ENCODE peak calls at places on chromosomes 3 and 15, in ten cellular contexts. R, K, O, H, W, J, X, Y, Z and L are unnamed samples. For H3K4me1, the result is how much of the 10 kb centered on the place peaks cover.

GRCh38 chr15:80418892-80419537 is 14.8 kb downstream of the ARNT2 start:
- DNase-seq in J (no peak), Y (no peak), R (no peak), H (peak), X (no peak), K (peak), O (peak), W (peak), Z (no peak), L (no peak)

GRCh38 chr3:172156309-172156998 is 117.1 kb downstream of the FNDC3B start:
- DNase-seq in X (no peak), W (no peak), Y (no peak), J (peak), O (peak), Z (no peak), K (no peak), R (peak), H (no peak), L (peak)

GRCh38 chr3:37141676-37142075 is 32.7 kb downstream of the LRRFIP2 start:
- DNase-seq in K (no peak), H (no peak), X (no peak), W (no peak), Y (no peak), O (no peak), J (no peak), R (no peak), Z (no peak), L (no peak)

GRCh38 chr3:177615015-177615414 is 417.7 kb upstream of the TBL1XR1 start:
- DNase-seq in K (peak), X (no peak), Y (peak), O (no peak), J (peak), H (no peak), R (peak), W (no peak), Z (no peak), L (peak)

GRCh38 chr15:101126618-101127502 is 125.0 kb downstream of the CHSY1 start:
- DNase-seq in Y (no peak), R (no peak), K (peak), W (peak), O (peak), J (peak), X (no peak), Z (no peak), H (no peak), L (no peak)

GRCh38 chr3:155676252-155676981 is 68.5 kb downstream of the PLCH1 start:
- DNase-seq in W (peak), O (peak), X (no peak), Z (no peak), J (no peak), Y (peak), H (no peak), K (peak), R (peak), L (no peak)

GRCh38 chr3:42751609-42752008 is 21.4 kb downstream of the CCDC13 start:
- DNase-seq in K (peak), H (no peak), Z (no peak), X (no peak), J (no peak), R (peak), W (no peak), O (no peak), Y (no peak), L (no peak)

GRCh38 chr3:164476631-164477030 is 601.7 kb downstream of the SI start:
- DNase-seq in O (no peak), X (no peak), Y (no peak), R (no peak), H (no peak), J (no peak), W (no peak), K (no peak), Z (no peak), L (no peak)

GRCh38 chr3:129119365-129120100 is 2.1 kb downstream of the RAB43 start:
- DNase-seq in Z (no peak), J (no peak), X (no peak), Y (no peak), H (no peak), R (peak), W (no peak), O (no peak), K (no peak), L (no peak)

GRCh38 chr15:62390793-62391543 is 225.9 kb upstream of the C2CD4B start:
- DNase-seq in X (peak), O (peak), Z (no peak), H (peak), Y (peak), W (peak), J (peak), R (peak), K (peak), L (peak)

GRCh38 chr3:194284351-194284750 is 66.8 kb downstream of the CPN2 start:
- DNase-seq in X (no peak), W (no peak), R (no peak), K (no peak), J (no peak), H (no peak), O (no peak), Y (no peak), Z (no peak), L (peak)

GRCh38 chr3:194283218-194284006 is 67.7 kb downstream of the CPN2 start:
- DNase-seq in R (no peak), O (no peak), W (no peak), H (no peak), J (no peak), X (no peak), Y (no peak), K (no peak), Z (no peak), L (peak)

GRCh38 chr3:194281766-194282165 is 69.4 kb downstream of the CPN2 start:
- DNase-seq in Y (no peak), H (no peak), O (no peak), X (no peak), W (no peak), J (no peak), K (no peak), Z (no peak), R (no peak), L (peak)

GRCh38 chr3:194281306-194281705 is 69.8 kb downstream of the CPN2 start:
- DNase-seq in W (no peak), Z (no peak), R (no peak), J (no peak), X (no peak), K (no peak), O (no peak), H (no peak), Y (no peak), L (peak)

GRCh38 chr3:194282436-194283122 is 68.5 kb downstream of the CPN2 start:
- DNase-seq in J (no peak), R (no peak), O (no peak), Y (no peak), Z (no peak), X (no peak), H (no peak), K (no peak), W (peak), L (peak)
- H3K4me1 ChIP-seq in J (under half), R (under half), O (under half), Y (under half), Z (under half), X (under half), H (under half), K (under half), W (under half), L (under half)

GRCh38 chr3:52527732-52528595 is 5.7 kb downstream of the NT5DC2 start:
- DNase-seq in H (no peak), Z (no peak), Y (peak), K (no peak), R (no peak), X (peak), J (peak), W (no peak), O (no peak), L (peak)

GRCh38 chr3:52530918-52531635 is 2.6 kb downstream of the NT5DC2 start:
- DNase-seq in X (peak), Z (no peak), J (peak), W (no peak), H (no peak), K (no peak), Y (peak), R (peak), O (no peak), L (peak)

GRCh38 chr3:52528596-52529375 is 4.9 kb downstream of the NT5DC2 start:
- DNase-seq in H (no peak), R (no peak), K (no peak), J (peak), O (no peak), W (no peak), X (peak), Z (no peak), Y (peak), L (no peak)

GRCh38 chr3:52531636-52532516 is 1.8 kb downstream of the NT5DC2 start:
- DNase-seq in J (no peak), Z (no peak), X (peak), R (peak), Y (no peak), K (no peak), O (no peak), W (no peak), H (no peak), L (peak)

DNA sequence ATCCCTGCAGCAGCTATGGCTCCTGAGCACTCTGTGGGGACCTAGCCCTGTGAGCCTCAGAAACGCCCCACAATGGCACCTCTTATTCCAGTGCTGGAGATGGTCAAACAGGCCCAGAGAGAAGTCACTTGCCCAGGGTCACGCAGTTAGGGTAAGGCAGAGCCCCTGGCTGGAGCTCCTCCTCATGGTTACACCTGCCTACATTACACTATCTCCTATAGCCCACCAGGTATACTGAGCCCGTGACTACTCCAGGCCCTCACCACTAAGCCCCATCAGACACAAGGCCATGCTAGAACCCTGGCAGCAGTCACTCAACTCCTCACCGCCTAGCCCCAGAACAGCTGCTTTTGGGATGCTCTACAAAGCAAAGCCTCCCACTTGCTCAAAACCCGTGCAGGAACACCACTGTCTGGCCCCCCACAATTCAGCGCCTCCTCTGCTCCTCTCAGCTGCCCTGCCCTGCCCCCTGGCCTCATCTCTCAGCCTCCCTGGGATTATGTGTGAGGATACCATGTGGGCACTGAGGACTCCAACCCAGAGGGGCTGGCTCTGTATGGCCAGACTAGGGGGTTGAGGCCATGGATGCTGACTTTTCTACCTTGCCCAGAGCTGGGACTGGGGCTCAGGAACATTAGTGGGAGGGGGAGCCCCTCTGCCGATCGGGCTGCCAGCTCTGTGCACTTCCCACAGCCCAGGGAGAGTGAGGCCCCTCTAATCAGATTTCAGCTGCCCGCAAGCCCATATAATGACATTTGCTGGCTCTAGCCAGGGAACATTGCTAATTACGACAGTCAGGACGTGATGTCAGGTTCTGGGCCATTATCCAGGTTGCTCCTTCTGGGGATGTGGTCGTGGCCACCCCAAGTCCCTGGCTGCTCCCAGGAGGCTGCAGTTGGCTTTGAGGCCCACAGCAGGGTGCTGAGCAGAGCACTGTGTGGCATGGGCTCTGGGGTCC is 4.0 kb downstream of the NT5DC2 start:
- DNase-seq in H (no peak), R (peak), O (no peak), K (peak), X (peak), W (peak), Z (no peak), J (peak), Y (peak), L (no peak)
- H3K4me1 ChIP-seq in H (under half), R (under half), O (under half), K (under half), X (under half), W (under half), Z (under half), J (under half), Y (half or more), L (under half)

GRCh38 chr3:8345396-8345795 is 156.2 kb upstream of the LMCD1 start:
- DNase-seq in K (no peak), O (peak), X (no peak), J (no peak), R (no peak), Y (no peak), W (no peak), H (no peak), Z (no peak), L (no peak)
- H3K4me1 ChIP-seq in K (under half), O (under half), X (under half), J (under half), R (under half), Y (under half), W (under half), H (under half), Z (under half), L (under half)

GRCh38 chr15:58471341-58471740 is 39.5 kb downstream of the LIPC start:
- DNase-seq in W (no peak), K (no peak), Y (no peak), H (no peak), Z (no peak), J (no peak), R (no peak), X (no peak), O (peak), L (no peak)
- H3K4me1 ChIP-seq in W (under half), K (under half), Y (under half), H (half or more), Z (under half), J (under half), R (under half), X (under half), O (under half), L (under half)

DNA sequence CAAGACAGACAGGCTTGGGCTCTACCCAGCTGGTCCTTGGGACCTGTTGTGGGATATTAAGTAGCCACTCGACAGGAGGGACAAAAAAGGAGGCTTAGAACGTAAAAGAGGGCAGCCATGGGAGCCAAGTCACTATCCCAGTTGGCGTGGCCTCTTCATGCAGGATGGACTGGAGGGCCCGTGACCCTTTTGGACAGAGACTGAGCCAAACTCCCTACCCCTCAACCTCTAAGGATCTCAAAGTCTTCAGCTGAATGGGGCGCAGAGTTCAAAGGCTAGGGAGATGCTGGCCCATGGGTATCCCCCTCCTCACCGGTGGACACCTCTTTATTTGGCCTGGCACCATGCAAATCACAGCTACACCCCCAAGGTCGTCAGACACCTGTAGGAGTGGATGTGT is 57.8 kb upstream of the SEC13 start:
- DNase-seq in X (no peak), O (no peak), W (no peak), Y (no peak), J (no peak), Z (no peak), H (no peak), K (no peak), R (no peak), L (no peak)
- H3K4me1 ChIP-seq in X (under half), O (under half), W (under half), Y (under half), J (under half), Z (under half), H (under half), K (under half), R (under half), L (under half)

GRCh38 chr3:56813656-56813965 is 11.9 kb upstream of the ARHGEF3 start:
- DNase-seq in H (no peak), J (no peak), W (no peak), O (no peak), K (no peak), R (no peak), Y (no peak), X (no peak), Z (no peak), L (no peak)
- H3K4me1 ChIP-seq in H (under half), J (under half), W (under half), O (under half), K (under half), R (under half), Y (under half), X (under half), Z (under half), L (under half)

DNA sequence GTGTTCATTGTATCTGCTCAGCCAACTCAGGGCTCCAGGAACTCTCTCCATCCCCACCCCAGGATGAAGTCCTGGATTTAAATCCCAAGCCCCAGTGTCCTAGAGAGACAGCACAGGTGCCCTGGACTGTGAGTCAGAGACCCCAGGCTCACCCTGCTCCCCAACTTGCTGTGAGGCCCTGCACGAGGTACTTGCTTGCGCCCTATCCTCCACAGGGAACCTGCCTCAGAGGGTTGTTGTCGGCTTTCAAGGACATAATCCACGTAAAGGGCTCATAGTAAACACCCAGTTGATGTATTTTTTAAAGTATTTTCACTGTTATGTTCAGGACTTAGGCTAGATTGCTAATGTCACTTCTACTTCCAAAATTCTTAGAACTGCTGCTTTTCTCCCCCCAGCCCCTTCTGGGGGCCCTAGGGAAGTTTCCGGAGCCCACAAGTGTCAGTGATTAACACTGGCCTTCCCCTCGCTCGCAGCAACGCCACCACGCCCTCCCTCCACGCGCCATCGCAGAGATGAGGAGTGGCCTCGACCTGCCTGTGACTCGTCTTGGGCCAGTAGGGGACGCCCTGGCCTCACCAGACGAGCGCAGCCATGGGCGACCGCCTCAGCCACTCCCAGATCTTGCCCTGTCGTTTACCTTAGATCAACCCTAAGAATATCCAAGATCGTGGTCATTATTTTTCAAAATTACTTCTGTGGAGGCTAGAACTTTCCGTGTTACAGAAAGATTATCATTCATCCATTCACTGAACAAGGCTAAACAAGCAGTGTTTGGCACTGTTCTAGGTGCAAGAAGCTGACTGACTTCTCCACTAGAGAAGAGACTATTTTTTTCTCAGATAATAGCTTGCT is 6.0 kb upstream of the SRP14 start:
- DNase-seq in K (peak), Y (peak), R (peak), O (peak), W (peak), H (peak), Z (peak), X (peak), J (peak), L (peak)
- H3K4me1 ChIP-seq in K (under half), Y (half or more), R (under half), O (under half), W (under half), H (under half), Z (under half), X (under half), J (under half), L (under half)

DNA sequence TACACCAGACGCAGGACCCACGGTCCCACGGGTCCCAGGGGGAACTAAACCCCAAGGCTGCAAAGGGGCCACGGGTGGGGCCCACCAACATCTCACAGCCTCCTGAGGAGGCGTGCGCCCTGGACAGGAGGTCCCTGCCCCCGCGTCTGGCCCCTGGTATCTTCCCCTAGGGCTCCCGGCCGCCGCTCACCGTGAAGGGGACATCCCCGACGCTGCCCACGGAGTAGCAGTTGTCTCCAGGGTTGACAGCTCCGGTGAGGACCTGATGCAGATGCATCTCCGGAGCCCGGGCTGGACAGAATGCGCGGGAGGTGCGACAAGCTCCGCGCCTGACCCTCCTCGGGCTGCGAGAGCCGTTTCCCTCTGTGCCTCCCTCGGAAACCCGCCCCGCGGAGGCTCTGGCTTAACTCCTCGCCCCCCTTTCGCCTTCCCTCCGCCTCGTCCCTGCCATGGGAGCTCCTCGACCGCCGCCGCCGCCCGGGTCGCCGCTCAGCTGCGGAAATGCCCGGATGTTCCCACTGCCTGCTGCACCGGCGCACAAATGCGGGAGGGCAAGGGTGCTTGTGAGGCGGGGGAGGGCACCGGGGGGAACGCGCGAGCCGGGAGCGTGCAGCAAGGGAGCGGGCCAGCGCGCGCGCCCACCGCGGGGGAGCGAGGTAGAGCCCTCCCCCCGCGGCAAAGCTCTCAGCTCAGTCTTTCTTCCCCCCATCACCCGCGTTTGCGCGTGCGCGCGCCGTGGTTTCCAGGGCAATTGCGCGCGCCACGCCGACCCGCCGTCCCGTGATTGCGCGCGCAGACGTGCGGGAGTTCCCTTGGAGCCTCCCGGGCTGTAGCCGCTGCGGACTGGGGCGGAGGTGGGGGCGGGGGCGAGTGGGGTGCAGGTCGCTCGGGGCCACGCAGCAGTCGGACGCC is at the start of gene DMXL2:
- DNase-seq in H (peak), Y (peak), Z (peak), K (peak), J (peak), O (peak), W (peak), R (peak), X (peak), L (peak)
- H3K4me1 ChIP-seq in H (under half), Y (under half), Z (under half), K (under half), J (under half), O (under half), W (under half), R (under half), X (under half), L (under half)